ENCODE peak calls at places on chromosomes 6 and 20, in four cellular contexts. P is NCI-H1105, C is germinal center, W is foreskin fibroblast. G is an unnamed sample.
A peak's percentile ranks its signal among the peaks of the same experiment; 100 is the strongest.

GRCh38 chr20:48148916-48149672 is 363.8 kb upstream of the SULF2 start:
- DNase-seq in P (no peak), C (no peak), W (no peak), G (no peak)

GRCh38 chr20:34389206-34389953 is 26.3 kb downstream of the ITCH start:
- DNase-seq in P (peak; percentile 49), C (no peak), W (peak; percentile 45), G (no peak)

GRCh38 chr6:105209950-105210706 is 30.3 kb upstream of the POPDC3 start:
- DNase-seq in P (no peak), C (no peak), W (peak; percentile 79), G (no peak)

GRCh38 chr6:111978826-111979225 is 75.1 kb upstream of the CCN6 start:
- DNase-seq in P (no peak), C (no peak), W (no peak), G (no peak)

GRCh38 chr6:7769702-7770101 is 43.8 kb downstream of the BMP6 start:
- DNase-seq in P (no peak), C (no peak), W (no peak), G (no peak)

GRCh38 chr6:103516336-103516735 is 1343.4 kb downstream of the HACE1 start:
- DNase-seq in P (no peak), C (no peak), W (no peak), G (no peak)

GRCh38 chr6:52221302-52221701 is 23.0 kb downstream of the IL17F start:
- DNase-seq in P (no peak), C (no peak), W (no peak), G (no peak)

GRCh38 chr6:130961148-130961547 is 101.9 kb downstream of the EPB41L2 start:
- DNase-seq in P (no peak), C (no peak), W (no peak), G (no peak)